ENCODE peak calls at places on chromosomes 12 and 14, in nine cellular contexts. One of them, this sample, is unnamed. For H3K36me3 and H3K4me1, the result is how much of the 10 kb centered on the place peaks cover.

GRCh38 chr14:45089813-45090212 is 5.9 kb downstream of the PRPF39 start:
- DNase-seq in neuronal stem cell: no peak
- DNase-seq in adipocyte: peak
- DNase-seq in psoas muscle: no peak
- DNase-seq in HepG2: no peak
- DNase-seq in fibroblast of lung: peak
- DNase-seq in tibial artery: no peak
- DNase-seq in adrenal gland: no peak
- DNase-seq in heart left ventricle: no peak
- DNase-seq in this sample: no peak

GRCh38 chr12:24821691-24822090 is 127.2 kb downstream of the BCAT1 start:
- DNase-seq in neuronal stem cell: no peak
- DNase-seq in fibroblast of lung: peak
- DNase-seq in heart left ventricle: no peak
- DNase-seq in tibial artery: no peak
- DNase-seq in adrenal gland: no peak
- DNase-seq in psoas muscle: no peak
- DNase-seq in adipocyte: peak
- DNase-seq in HepG2: no peak
- DNase-seq in this sample: peak

GRCh38 chr14:100076133-100076532 is 10.9 kb downstream of the EVL start:
- DNase-seq in heart left ventricle: no peak
- DNase-seq in neuronal stem cell: no peak
- DNase-seq in fibroblast of lung: peak
- DNase-seq in psoas muscle: no peak
- DNase-seq in HepG2: peak
- DNase-seq in tibial artery: peak
- DNase-seq in adipocyte: peak
- DNase-seq in adrenal gland: peak
- DNase-seq in this sample: no peak

GRCh38 chr14:50117456-50117855 is 1.1 kb upstream of the VCPKMT start:
- DNase-seq in adipocyte: no peak
- DNase-seq in HepG2: no peak
- DNase-seq in tibial artery: no peak
- DNase-seq in psoas muscle: no peak
- DNase-seq in heart left ventricle: no peak
- DNase-seq in neuronal stem cell: no peak
- DNase-seq in adrenal gland: no peak
- DNase-seq in fibroblast of lung: no peak
- DNase-seq in this sample: no peak

GRCh38 chr12:25251749-25252148 is 1.0 kb upstream of the KRAS start:
- DNase-seq in fibroblast of lung: no peak
- DNase-seq in heart left ventricle: no peak
- DNase-seq in adrenal gland: no peak
- DNase-seq in neuronal stem cell: no peak
- DNase-seq in psoas muscle: no peak
- DNase-seq in adipocyte: no peak
- DNase-seq in HepG2: no peak
- DNase-seq in tibial artery: no peak
- DNase-seq in this sample: no peak

GRCh38 chr14:97380539-97380941 is 583.4 kb downstream of the VRK1 start:
- DNase-seq in neuronal stem cell: no peak
- DNase-seq in heart left ventricle: no peak
- DNase-seq in fibroblast of lung: no peak
- DNase-seq in adrenal gland: peak
- DNase-seq in HepG2: no peak
- DNase-seq in psoas muscle: no peak
- DNase-seq in adipocyte: no peak
- DNase-seq in tibial artery: no peak
- DNase-seq in this sample: no peak

GRCh38 chr12:96073346-96074336 is 38.3 kb upstream of the LTA4H start:
- DNase-seq in adrenal gland: no peak
- DNase-seq in tibial artery: no peak
- DNase-seq in HepG2: no peak
- DNase-seq in psoas muscle: no peak
- DNase-seq in heart left ventricle: no peak
- DNase-seq in fibroblast of lung: no peak
- DNase-seq in adipocyte: peak
- DNase-seq in neuronal stem cell: no peak
- DNase-seq in this sample: no peak

GRCh38 chr12:12007001-12007712 is 63.6 kb upstream of the BCL2L14 start:
- DNase-seq in neuronal stem cell: no peak
- DNase-seq in adipocyte: no peak
- DNase-seq in heart left ventricle: no peak
- DNase-seq in adrenal gland: no peak
- DNase-seq in psoas muscle: no peak
- DNase-seq in HepG2: no peak
- DNase-seq in fibroblast of lung: peak
- DNase-seq in tibial artery: no peak
- DNase-seq in this sample: peak

GRCh38 chr12:66755727-66756395 is 77.0 kb upstream of the GRIP1 start:
- DNase-seq in adipocyte: no peak
- DNase-seq in heart left ventricle: no peak
- DNase-seq in adrenal gland: no peak
- DNase-seq in neuronal stem cell: no peak
- DNase-seq in fibroblast of lung: no peak
- DNase-seq in tibial artery: no peak
- DNase-seq in HepG2: no peak
- DNase-seq in psoas muscle: no peak
- DNase-seq in this sample: no peak

GRCh38 chr12:66751432-66752113 is 72.7 kb upstream of the GRIP1 start:
- DNase-seq in tibial artery: no peak
- DNase-seq in fibroblast of lung: no peak
- DNase-seq in psoas muscle: no peak
- DNase-seq in neuronal stem cell: no peak
- DNase-seq in adipocyte: no peak
- DNase-seq in HepG2: no peak
- DNase-seq in adrenal gland: no peak
- DNase-seq in heart left ventricle: no peak
- DNase-seq in this sample: no peak

GRCh38 chr12:66753810-66754209 is 74.9 kb upstream of the GRIP1 start:
- DNase-seq in neuronal stem cell: no peak
- DNase-seq in fibroblast of lung: no peak
- DNase-seq in psoas muscle: no peak
- DNase-seq in HepG2: no peak
- DNase-seq in adrenal gland: no peak
- DNase-seq in adipocyte: no peak
- DNase-seq in heart left ventricle: no peak
- DNase-seq in tibial artery: no peak
- DNase-seq in this sample: no peak

DNA sequence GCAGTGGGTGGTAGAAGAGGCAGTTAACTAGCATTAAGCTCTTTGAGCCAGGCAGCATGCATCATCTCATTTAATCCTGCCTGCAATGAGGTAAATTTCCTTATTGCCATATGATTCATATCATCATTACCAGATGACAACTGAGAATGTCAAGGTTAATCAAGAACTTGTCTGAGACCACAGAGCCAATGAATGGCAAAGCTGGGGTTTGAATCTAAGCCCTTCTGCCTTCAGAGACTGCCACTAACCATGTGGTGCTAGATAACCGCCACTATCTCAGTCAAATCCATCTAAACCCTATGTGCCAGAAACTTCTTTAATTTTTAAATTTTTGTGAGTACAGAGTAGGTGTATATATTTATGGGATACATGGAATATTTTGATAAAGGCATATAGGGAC is 77.8 kb upstream of the GRIP1 start:
- DNase-seq in psoas muscle: no peak
- DNase-seq in neuronal stem cell: no peak
- DNase-seq in adipocyte: no peak
- DNase-seq in HepG2: no peak
- DNase-seq in adrenal gland: no peak
- DNase-seq in heart left ventricle: no peak
- DNase-seq in fibroblast of lung: no peak
- DNase-seq in tibial artery: no peak
- DNase-seq in this sample: no peak
- H3K36me3 ChIP-seq in psoas muscle: under half
- H3K36me3 ChIP-seq in neuronal stem cell: under half
- H3K36me3 ChIP-seq in adipocyte: under half
- H3K36me3 ChIP-seq in HepG2: under half
- H3K36me3 ChIP-seq in adrenal gland: under half
- H3K36me3 ChIP-seq in heart left ventricle: under half
- H3K36me3 ChIP-seq in fibroblast of lung: under half
- H3K36me3 ChIP-seq in tibial artery: under half
- H3K36me3 ChIP-seq in this sample: under half

GRCh38 chr14:68563256-68564131 is 229.4 kb downstream of the ZFP36L1 start:
- DNase-seq in adrenal gland: no peak
- DNase-seq in fibroblast of lung: peak
- DNase-seq in HepG2: peak
- DNase-seq in tibial artery: no peak
- DNase-seq in neuronal stem cell: no peak
- DNase-seq in psoas muscle: no peak
- DNase-seq in adipocyte: peak
- DNase-seq in heart left ventricle: peak
- DNase-seq in this sample: no peak

GRCh38 chr14:68564236-68564825 is 228.5 kb downstream of the ZFP36L1 start:
- DNase-seq in adipocyte: no peak
- DNase-seq in psoas muscle: no peak
- DNase-seq in heart left ventricle: peak
- DNase-seq in fibroblast of lung: no peak
- DNase-seq in adrenal gland: no peak
- DNase-seq in HepG2: no peak
- DNase-seq in neuronal stem cell: no peak
- DNase-seq in tibial artery: no peak
- DNase-seq in this sample: no peak

GRCh38 chr14:68561531-68562007 is 231.3 kb downstream of the ZFP36L1 start:
- DNase-seq in HepG2: peak
- DNase-seq in adrenal gland: no peak
- DNase-seq in heart left ventricle: no peak
- DNase-seq in neuronal stem cell: no peak
- DNase-seq in fibroblast of lung: no peak
- DNase-seq in psoas muscle: no peak
- DNase-seq in adipocyte: no peak
- DNase-seq in tibial artery: no peak
- DNase-seq in this sample: no peak

GRCh38 chr14:68564826-68565760 is 227.8 kb downstream of the ZFP36L1 start:
- DNase-seq in neuronal stem cell: no peak
- DNase-seq in adrenal gland: peak
- DNase-seq in psoas muscle: no peak
- DNase-seq in heart left ventricle: peak
- DNase-seq in tibial artery: no peak
- DNase-seq in fibroblast of lung: no peak
- DNase-seq in HepG2: peak
- DNase-seq in adipocyte: peak
- DNase-seq in this sample: no peak

DNA sequence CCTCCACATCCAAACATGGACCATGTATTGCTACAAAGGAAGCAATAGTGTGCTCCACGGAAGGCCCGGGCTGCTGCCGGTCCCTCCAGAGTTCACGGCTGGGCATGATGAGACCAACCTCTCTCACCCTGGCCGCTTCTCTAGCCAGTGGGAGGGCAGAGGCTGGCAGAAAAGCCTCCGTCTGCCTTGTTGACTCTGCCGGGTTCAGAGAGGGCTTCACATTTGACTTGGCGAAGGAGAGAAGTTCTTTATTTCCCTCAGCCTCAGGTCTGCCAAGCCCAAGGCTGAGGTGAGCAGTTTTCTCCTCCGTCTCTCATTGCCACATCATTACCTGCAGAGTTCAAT is 230.0 kb downstream of the ZFP36L1 start:
- DNase-seq in adipocyte: no peak
- DNase-seq in tibial artery: no peak
- DNase-seq in neuronal stem cell: no peak
- DNase-seq in heart left ventricle: no peak
- DNase-seq in HepG2: no peak
- DNase-seq in adrenal gland: no peak
- DNase-seq in psoas muscle: no peak
- DNase-seq in fibroblast of lung: no peak
- DNase-seq in this sample: no peak
- H3K4me1 ChIP-seq in adipocyte: under half
- H3K4me1 ChIP-seq in tibial artery: under half
- H3K4me1 ChIP-seq in neuronal stem cell: under half
- H3K4me1 ChIP-seq in heart left ventricle: under half
- H3K4me1 ChIP-seq in HepG2: half or more
- H3K4me1 ChIP-seq in adrenal gland: under half
- H3K4me1 ChIP-seq in psoas muscle: under half
- H3K4me1 ChIP-seq in fibroblast of lung: under half
- H3K4me1 ChIP-seq in this sample: under half

GRCh38 chr12:104761091-104761490 is 197.0 kb downstream of the SLC41A2 start:
- DNase-seq in HepG2: no peak
- DNase-seq in neuronal stem cell: no peak
- DNase-seq in psoas muscle: no peak
- DNase-seq in adipocyte: no peak
- DNase-seq in fibroblast of lung: no peak
- DNase-seq in tibial artery: no peak
- DNase-seq in adrenal gland: no peak
- DNase-seq in heart left ventricle: no peak
- DNase-seq in this sample: no peak
- H3K36me3 ChIP-seq in HepG2: under half
- H3K36me3 ChIP-seq in neuronal stem cell: under half
- H3K36me3 ChIP-seq in psoas muscle: under half
- H3K36me3 ChIP-seq in adipocyte: under half
- H3K36me3 ChIP-seq in fibroblast of lung: under half
- H3K36me3 ChIP-seq in tibial artery: under half
- H3K36me3 ChIP-seq in adrenal gland: under half
- H3K36me3 ChIP-seq in heart left ventricle: under half
- H3K36me3 ChIP-seq in this sample: under half

GRCh38 chr14:68958553-68958952 is 20.5 kb downstream of the ACTN1 start:
- DNase-seq in tibial artery: no peak
- DNase-seq in psoas muscle: no peak
- DNase-seq in HepG2: no peak
- DNase-seq in neuronal stem cell: no peak
- DNase-seq in adrenal gland: peak
- DNase-seq in heart left ventricle: no peak
- DNase-seq in fibroblast of lung: peak
- DNase-seq in adipocyte: no peak
- DNase-seq in this sample: no peak

GRCh38 chr14:68952544-68953535 is 26.3 kb downstream of the ACTN1 start:
- DNase-seq in tibial artery: no peak
- DNase-seq in adipocyte: peak
- DNase-seq in fibroblast of lung: peak
- DNase-seq in neuronal stem cell: no peak
- DNase-seq in psoas muscle: no peak
- DNase-seq in heart left ventricle: peak
- DNase-seq in adrenal gland: no peak
- DNase-seq in HepG2: no peak
- DNase-seq in this sample: peak

GRCh38 chr14:68957688-68958248 is 21.3 kb downstream of the ACTN1 start:
- DNase-seq in fibroblast of lung: no peak
- DNase-seq in adrenal gland: no peak
- DNase-seq in neuronal stem cell: no peak
- DNase-seq in psoas muscle: no peak
- DNase-seq in tibial artery: no peak
- DNase-seq in adipocyte: no peak
- DNase-seq in heart left ventricle: no peak
- DNase-seq in HepG2: no peak
- DNase-seq in this sample: no peak

GRCh38 chr14:68956728-68957127 is 22.4 kb downstream of the ACTN1 start:
- DNase-seq in neuronal stem cell: no peak
- DNase-seq in adipocyte: peak
- DNase-seq in heart left ventricle: no peak
- DNase-seq in tibial artery: no peak
- DNase-seq in adrenal gland: no peak
- DNase-seq in psoas muscle: no peak
- DNase-seq in fibroblast of lung: no peak
- DNase-seq in HepG2: no peak
- DNase-seq in this sample: no peak

DNA sequence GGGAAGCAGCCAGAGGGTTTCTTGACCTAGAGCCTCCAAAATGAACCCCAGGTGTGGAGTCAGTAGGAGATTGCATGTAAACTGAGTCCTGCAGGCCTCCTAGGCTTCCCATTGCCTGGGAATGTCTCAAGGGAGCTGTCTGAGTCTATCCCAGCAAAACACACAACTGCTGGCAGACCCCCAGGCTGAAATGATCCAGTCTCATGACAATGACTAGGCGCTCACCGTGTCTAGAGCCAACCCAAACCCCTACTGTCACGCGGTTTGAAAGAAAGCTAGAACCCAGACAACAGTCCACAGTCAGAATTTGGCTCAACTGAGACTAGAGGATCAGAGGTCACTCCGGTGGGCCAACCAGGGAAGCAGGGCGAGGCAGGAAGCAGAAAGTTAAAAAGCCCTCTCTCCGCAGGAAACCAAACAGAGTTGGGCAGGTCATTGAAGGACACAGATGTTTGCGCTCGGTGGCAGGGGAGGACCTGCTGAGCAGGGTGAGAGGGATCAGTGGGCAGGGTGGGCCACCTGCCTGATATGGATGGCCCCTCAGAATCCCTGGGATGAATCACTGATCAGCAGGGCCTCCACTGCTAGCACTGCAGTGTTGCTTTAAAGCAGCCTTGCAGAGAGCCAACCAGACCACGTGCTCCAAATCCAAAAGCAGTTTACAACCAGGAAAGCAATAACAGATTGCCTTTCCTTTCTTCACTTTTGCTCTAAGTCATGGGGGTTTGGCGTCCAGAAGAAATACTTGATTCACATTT is 23.8 kb downstream of the ACTN1 start:
- DNase-seq in fibroblast of lung: no peak
- DNase-seq in psoas muscle: no peak
- DNase-seq in adrenal gland: no peak
- DNase-seq in heart left ventricle: peak
- DNase-seq in neuronal stem cell: no peak
- DNase-seq in adipocyte: peak
- DNase-seq in tibial artery: peak
- DNase-seq in HepG2: peak
- DNase-seq in this sample: no peak
- H3K4me1 ChIP-seq in fibroblast of lung: half or more
- H3K4me1 ChIP-seq in psoas muscle: under half
- H3K4me1 ChIP-seq in adrenal gland: under half
- H3K4me1 ChIP-seq in heart left ventricle: half or more
- H3K4me1 ChIP-seq in neuronal stem cell: under half
- H3K4me1 ChIP-seq in adipocyte: half or more
- H3K4me1 ChIP-seq in tibial artery: under half
- H3K4me1 ChIP-seq in HepG2: half or more
- H3K4me1 ChIP-seq in this sample: half or more